ENCODE peak calls at places on chromosome 10, in seven cellular contexts. J is pancreas, C is dorsolateral prefrontal cortex, Q is colonic mucosa, I is cardiac muscle cell, U is prostate gland, Y is PC-9. E is an unnamed sample.

GRCh38 chr10:99551158-99551557 is 18.4 kb downstream of the NKX2-3 start:
- DNase-seq in J (no peak), C (no peak), Q (peak; percentile 57), I (peak; percentile 66), U (no peak), Y (no peak), E (no peak)

GRCh38 chr10:25493122-25493893 is 318.5 kb downstream of the GPR158 start:
- DNase-seq in J (no peak), C (no peak), Q (no peak), I (peak; percentile 99), U (no peak), Y (peak; percentile 55), E (peak; percentile 70)

GRCh38 chr10:102675151-102675886 is 31.0 kb downstream of the TRIM8 start:
- DNase-seq in J (no peak), C (peak; percentile 44), Q (no peak), I (no peak), U (no peak), Y (no peak), E (peak; percentile 28)

GRCh38 chr10:53598914-53599313 is 826.3 kb upstream of the MBL2 start:
- DNase-seq in J (no peak), C (no peak), Q (no peak), I (no peak), U (no peak), Y (peak; percentile 2), E (no peak)

GRCh38 chr10:30088178-30088577 is 28.8 kb upstream of the JCAD start:
- DNase-seq in J (no peak), C (no peak), Q (no peak), I (no peak), U (no peak), Y (no peak), E (no peak)

GRCh38 chr10:62373995-62374861 is at the start of gene ZNF365:
- DNase-seq in J (no peak), C (peak; percentile 87), Q (no peak), I (peak; percentile 54), U (no peak), Y (peak; percentile 27), E (peak; percentile 26)

GRCh38 chr10:43693602-43694001 is 44.9 kb upstream of the ZNF32 start:
- DNase-seq in J (no peak), C (no peak), Q (no peak), I (peak; percentile 68), U (no peak), Y (no peak), E (no peak)

GRCh38 chr10:102120987-102121738 is 995 bp upstream of the LDB1 start:
- DNase-seq in J (peak; percentile 31), C (peak; percentile 63), Q (peak; percentile 70), I (peak; percentile 95), U (peak; percentile 82), Y (no peak), E (peak; percentile 69)

GRCh38 chr10:73940634-73941221 is 29.8 kb downstream of the PLAU start:
- DNase-seq in J (peak; percentile 64), C (peak; percentile 76), Q (peak; percentile 89), I (peak; percentile 81), U (peak; percentile 76), Y (peak; percentile 87), E (peak; percentile 87)

GRCh38 chr10:90589825-90590224 is 268.0 kb downstream of the HTR7 start:
- DNase-seq in J (no peak), C (no peak), Q (no peak), I (peak; percentile 45), U (no peak), Y (no peak), E (no peak)

GRCh38 chr10:22420787-22421517 is 75.7 kb downstream of the SPAG6 start:
- DNase-seq in J (no peak), C (no peak), Q (no peak), I (peak; percentile 53), U (no peak), Y (no peak), E (no peak)

GRCh38 chr10:116960066-116960465 is 44.9 kb downstream of the SHTN1 start:
- DNase-seq in J (no peak), C (no peak), Q (no peak), I (peak; percentile 55), U (no peak), Y (no peak), E (no peak)

GRCh38 chr10:6267941-6268340 is 65.2 kb downstream of the PFKFB3 start:
- DNase-seq in J (no peak), C (no peak), Q (no peak), I (peak; percentile 21), U (no peak), Y (no peak), E (no peak)

GRCh38 chr10:8238989-8239388 is 184.5 kb downstream of the GATA3 start:
- DNase-seq in J (no peak), C (no peak), Q (no peak), I (no peak), U (no peak), Y (no peak), E (no peak)

GRCh38 chr10:132481690-132482089 is 55.9 kb upstream of the INPP5A start:
- DNase-seq in J (no peak), C (peak; percentile 10), Q (no peak), I (no peak), U (no peak), Y (no peak), E (no peak)

GRCh38 chr10:92972066-92972870 is 88.3 kb upstream of the CYP26C1 start:
- DNase-seq in J (no peak), C (no peak), Q (peak; percentile 27), I (peak; percentile 77), U (no peak), Y (peak; percentile 58), E (peak; percentile 94)

GRCh38 chr10:112239347-112239746 is 43.9 kb upstream of the TECTB start:
- DNase-seq in J (no peak), C (no peak), Q (no peak), I (no peak), U (no peak), Y (no peak), E (no peak)

GRCh38 chr10:131126321-131127121 is 185.0 kb downstream of the TCERG1L start:
- DNase-seq in J (peak; percentile 63), C (no peak), Q (no peak), I (no peak), U (no peak), Y (no peak), E (no peak)

GRCh38 chr10:15704581-15704968 is 15.1 kb downstream of the ITGA8 start:
- DNase-seq in J (no peak), C (no peak), Q (no peak), I (no peak), U (no peak), Y (no peak), E (no peak)

GRCh38 chr10:3754727-3755439 is 30.1 kb downstream of the KLF6 start:
- DNase-seq in J (no peak), C (no peak), Q (no peak), I (peak; percentile 97), U (no peak), Y (peak; percentile 68), E (peak; percentile 52)

GRCh38 chr10:105843786-105844560 is 1202.9 kb downstream of the SORCS3 start:
- DNase-seq in J (no peak), C (no peak), Q (no peak), I (no peak), U (no peak), Y (no peak), E (no peak)

GRCh38 chr10:114990991-114991390 is 53.0 kb downstream of the TRUB1 start:
- DNase-seq in J (no peak), C (no peak), Q (no peak), I (no peak), U (no peak), Y (no peak), E (no peak)

GRCh38 chr10:129462257-129462795 is 4.7 kb upstream of the MGMT start:
- DNase-seq in J (no peak), C (no peak), Q (no peak), I (no peak), U (no peak), Y (no peak), E (no peak)

GRCh38 chr10:84391326-84391725 is 62.9 kb downstream of the CCSER2 start:
- DNase-seq in J (no peak), C (no peak), Q (no peak), I (peak; percentile 5), U (no peak), Y (no peak), E (no peak)

GRCh38 chr10:54607983-54608382 is 193.0 kb downstream of the PCDH15 start:
- DNase-seq in J (no peak), C (no peak), Q (no peak), I (no peak), U (no peak), Y (no peak), E (no peak)

GRCh38 chr10:25694976-25695375 is 239.1 kb upstream of the MYO3A start:
- DNase-seq in J (no peak), C (no peak), Q (no peak), I (no peak), U (no peak), Y (no peak), E (no peak)

GRCh38 chr10:130020651-130021372 is 56.7 kb upstream of the EBF3 start:
- DNase-seq in J (no peak), C (no peak), Q (no peak), I (peak; percentile 14), U (no peak), Y (no peak), E (no peak)

GRCh38 chr10:120422459-120422858 is 34.6 kb upstream of the PLPP4 start:
- DNase-seq in J (no peak), C (no peak), Q (no peak), I (peak; percentile 66), U (no peak), Y (no peak), E (peak; percentile 77)
- H3K27me3 ChIP-seq in J (no peaks in the 10 kb centered on the region), C (no peaks in the 10 kb centered on the region), Q (no peaks in the 10 kb centered on the region), I (no peaks in the 10 kb centered on the region), U (no peaks in the 10 kb centered on the region), Y (no peaks in the 10 kb centered on the region), E (no peaks in the 10 kb centered on the region)

DNA sequence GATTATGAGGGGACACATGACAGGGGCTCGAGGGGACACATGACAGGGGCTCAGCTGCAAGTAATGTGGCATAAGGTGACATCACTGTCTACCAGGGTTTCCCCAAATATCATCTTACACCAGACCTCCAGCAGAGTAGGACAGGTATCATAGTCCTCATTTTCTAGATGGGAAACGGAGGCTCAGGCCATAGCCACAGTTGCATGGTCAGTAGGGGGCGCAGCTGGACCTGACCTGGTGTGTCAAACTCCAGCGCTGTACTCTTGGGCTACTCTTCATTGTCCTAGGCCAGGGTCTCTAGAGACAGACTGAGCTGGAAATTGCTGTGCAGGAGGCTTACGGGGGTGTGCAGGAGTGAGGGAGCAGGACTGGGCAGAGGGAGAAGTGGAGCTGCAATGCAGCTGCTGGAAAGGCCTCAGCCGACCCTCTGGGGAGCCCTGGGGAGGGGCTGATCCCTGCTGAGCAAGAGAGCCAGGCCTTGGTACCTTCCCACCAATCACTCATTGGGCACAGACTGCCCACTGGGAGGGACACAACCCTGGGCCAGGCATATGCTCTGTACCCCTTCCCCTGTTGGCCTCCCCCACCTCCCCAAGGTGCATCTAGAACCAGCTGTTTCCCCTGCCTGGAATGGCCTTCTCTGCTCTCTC is 89.9 kb downstream of the CDH23 start:
- DNase-seq in J (no peak), C (peak; percentile 52), Q (peak; percentile 75), I (peak; percentile 76), U (peak; percentile 61), Y (peak; percentile 42), E (no peak)
- H3K27me3 ChIP-seq in J (no peaks in the 10 kb centered on the region), C (no peaks in the 10 kb centered on the region), Q (no peaks in the 10 kb centered on the region), I (no peaks in the 10 kb centered on the region), U (no peaks in the 10 kb centered on the region), Y (no peaks in the 10 kb centered on the region), E (no peaks in the 10 kb centered on the region)

GRCh38 chr10:128080641-128081040 is 45.6 kb downstream of the MKI67 start:
- DNase-seq in J (no peak), C (no peak), Q (no peak), I (no peak), U (no peak), Y (no peak), E (no peak)
- H3K27me3 ChIP-seq in J (no peaks in the 10 kb centered on the region), C (no peaks in the 10 kb centered on the region), Q (no peaks in the 10 kb centered on the region), I (no peaks in the 10 kb centered on the region), U (no peaks in the 10 kb centered on the region), Y (no peaks in the 10 kb centered on the region), E (no peaks in the 10 kb centered on the region)

GRCh38 chr10:28668363-28669226 is 8.7 kb upstream of the BAMBI start:
- DNase-seq in J (no peak), C (no peak), Q (peak; percentile 56), I (peak; percentile 79), U (peak; percentile 9), Y (no peak), E (peak; percentile 77)
- H3K27me3 ChIP-seq in J (no peaks in the 10 kb centered on the region), C (peaks cover 17% of the 10 kb centered on the region), Q (peaks cover 29% of the 10 kb centered on the region), I (no peaks in the 10 kb centered on the region), U (peaks cover 18% of the 10 kb centered on the region), Y (no peaks in the 10 kb centered on the region), E (no peaks in the 10 kb centered on the region)